ENCODE peak calls at places on chromosomes 16 and 17, in four cellular contexts. A is pancreas, D is fibroblast of lung, P is epithelial cell of esophagus. F is an unnamed sample.

GRCh38 chr17:82077617-82078358 is 12.2 kb upstream of the DUS1L start:
- DNase-seq in P (no peak), A (no peak), D (no peak), F (no peak)

GRCh38 chr16:397736-398332 is 835 bp downstream of the NME4 start:
- DNase-seq in D (peak; percentile 73), A (peak; percentile 78), P (peak; percentile 63), F (peak; percentile 24)

GRCh38 chr16:58029410-58029809 is 3.9 kb downstream of the MMP15 start:
- DNase-seq in A (no peak), D (no peak), P (no peak), F (no peak)

GRCh38 chr17:79087428-79088143 is 13.0 kb downstream of the ENGASE start:
- DNase-seq in A (peak; percentile 40), P (peak; percentile 57), D (peak; percentile 39), F (no peak)

GRCh38 chr16:30183961-30184429 is 593 bp downstream of the CORO1A start:
- DNase-seq in A (no peak), D (no peak), P (no peak), F (no peak)

GRCh38 chr16:84052071-84052622 is 9.6 kb upstream of the SLC38A8 start:
- DNase-seq in D (no peak), A (no peak), P (no peak), F (no peak)

GRCh38 chr16:30984669-30985400 is at the start of gene HSD3B7:
- DNase-seq in P (peak; percentile 78), D (peak; percentile 79), A (peak; percentile 88), F (peak; percentile 41)

GRCh38 chr17:45320931-45321461 is 4.2 kb upstream of the MAP3K14 start:
- DNase-seq in D (peak; percentile 97), P (peak; percentile 79), A (no peak), F (peak; percentile 83)

GRCh38 chr17:19238167-19238505 is 970 bp downstream of the EPN2 start:
- DNase-seq in A (peak; percentile 36), P (peak; percentile 31), D (no peak), F (no peak)

GRCh38 chr17:69525920-69526841 is 111.7 kb downstream of the MAP2K6 start:
- DNase-seq in D (peak; percentile 79), P (peak; percentile 72), A (peak; percentile 55), F (peak; percentile 35)

GRCh38 chr16:86854058-86854621 is 275.8 kb downstream of the FOXL1 start:
- DNase-seq in D (peak; percentile 89), A (no peak), P (no peak), F (peak; percentile 90)

GRCh38 chr16:47037396-47037745 is 63.9 kb upstream of the DNAJA2 start:
- DNase-seq in D (no peak), A (no peak), P (no peak), F (no peak)

GRCh38 chr16:84158455-84158854 is 13.3 kb downstream of the DNAAF1 start:
- DNase-seq in D (no peak), A (no peak), P (no peak), F (no peak)

GRCh38 chr17:57708401-57708800 is 36.7 kb downstream of the CCDC182 start:
- DNase-seq in A (no peak), P (no peak), D (no peak), F (no peak)

GRCh38 chr16:48381201-48381600 is 4.0 kb downstream of the SIAH1 start:
- DNase-seq in D (peak; percentile 40), P (no peak), A (no peak), F (no peak)

GRCh38 chr16:373848-374615 is 3.7 kb upstream of the MRPL28 start:
- DNase-seq in D (no peak), A (peak; percentile 7), P (no peak), F (no peak)

GRCh38 chr16:1530883-1531637 is 2.4 kb upstream of the TMEM204 start:
- DNase-seq in P (peak; percentile 24), D (peak; percentile 44), A (no peak), F (peak; percentile 81)

GRCh38 chr16:68528686-68529379 is 10.3 kb upstream of the ZFP90 start:
- DNase-seq in D (peak; percentile 71), A (peak; percentile 80), P (peak; percentile 85), F (peak; percentile 48)

GRCh38 chr17:71639865-71640264 is 481.0 kb upstream of the SOX9 start:
- DNase-seq in D (no peak), P (no peak), A (no peak), F (no peak)

GRCh38 chr17:65055708-65056638 is 567 bp downstream of the GNA13 start:
- DNase-seq in D (peak; percentile 43), P (peak; percentile 38), A (peak; percentile 54), F (no peak)

GRCh38 chr17:47714773-47715396 is 18.2 kb upstream of the TBX21 start:
- DNase-seq in A (no peak), D (no peak), P (no peak), F (no peak)

GRCh38 chr17:4333041-4333440 is 33.4 kb downstream of the UBE2G1 start:
- DNase-seq in P (no peak), D (no peak), A (no peak), F (no peak)

GRCh38 chr16:19517424-19518089 is 4.3 kb downstream of the GDE1 start:
- DNase-seq in D (peak; percentile 45), A (no peak), P (peak; percentile 95), F (peak; percentile 10)

GRCh38 chr17:82320956-82321927 is 3.8 kb upstream of the CD7 start:
- DNase-seq in P (peak; percentile 24), A (no peak), D (no peak), F (no peak)

GRCh38 chr17:28372945-28373274 is 1.4 kb downstream of the SARM1 start:
- DNase-seq in D (no peak), P (no peak), A (no peak), F (no peak)

GRCh38 chr17:1186923-1187771 is 7.4 kb upstream of the ABR start:
- DNase-seq in D (peak; percentile 89), P (peak; percentile 83), A (peak; percentile 78), F (peak; percentile 71)

GRCh38 chr17:81923302-81924260 is 4.0 kb downstream of the MAFG start:
- DNase-seq in A (peak; percentile 49), P (peak; percentile 81), D (peak; percentile 79), F (no peak)

GRCh38 chr16:58299757-58300349 is 5.0 kb upstream of the PRSS54 start:
- DNase-seq in P (peak; percentile 21), A (no peak), D (peak; percentile 16), F (no peak)

GRCh38 chr16:85686912-85687591 is 1.7 kb downstream of the GINS2 start:
- DNase-seq in D (no peak), P (no peak), A (no peak), F (no peak)

GRCh38 chr17:74759941-74760340 is 11.5 kb downstream of the NHERF1 start:
- DNase-seq in A (peak; percentile 64), P (peak; percentile 88), D (no peak), F (no peak)

GRCh38 chr16:180921-181667 is 835 bp downstream of the HBQ1 start:
- DNase-seq in P (peak; percentile 73), D (peak; percentile 57), A (peak; percentile 60), F (no peak)

DNA sequence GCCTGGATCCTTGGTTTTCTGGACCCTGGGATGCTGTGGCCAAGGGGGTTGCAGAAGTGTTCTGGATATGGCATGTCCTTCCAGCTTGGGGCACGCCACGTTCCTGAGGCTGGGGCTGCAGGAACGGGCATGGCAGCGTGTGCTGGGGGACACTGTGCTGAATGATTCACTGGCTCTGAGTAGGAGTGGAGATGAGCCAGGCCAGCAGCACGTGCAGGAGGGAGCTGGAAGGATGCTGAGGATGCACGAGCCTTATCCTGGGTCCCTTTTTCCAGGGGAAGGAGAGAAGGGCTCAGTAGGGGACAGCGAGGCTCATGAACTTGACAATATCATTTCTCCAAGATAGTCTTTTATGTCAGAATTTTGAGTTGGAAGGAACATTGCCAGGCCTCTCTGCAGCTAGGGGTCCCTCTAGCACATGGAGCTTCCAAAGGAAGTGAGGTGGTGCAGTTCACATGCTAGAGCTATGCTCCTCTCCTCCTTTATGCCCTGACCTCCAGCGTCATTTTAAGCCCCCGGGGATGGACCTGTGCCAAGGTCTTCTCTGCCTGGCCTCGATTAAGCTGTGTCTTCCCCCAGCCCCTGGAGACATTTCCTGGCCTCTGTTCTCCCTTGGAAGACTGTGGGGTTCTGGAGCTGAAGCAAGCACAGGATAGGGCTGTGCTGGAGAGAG is 125.9 kb downstream of the OR1D5 start:
- DNase-seq in D (peak; percentile 44), P (no peak), A (no peak), F (no peak)
- TF ChIP-seq CTCF in D (peak; percentile 46), P (no peak), A (no peak), F (peak; percentile 30)

DNA sequence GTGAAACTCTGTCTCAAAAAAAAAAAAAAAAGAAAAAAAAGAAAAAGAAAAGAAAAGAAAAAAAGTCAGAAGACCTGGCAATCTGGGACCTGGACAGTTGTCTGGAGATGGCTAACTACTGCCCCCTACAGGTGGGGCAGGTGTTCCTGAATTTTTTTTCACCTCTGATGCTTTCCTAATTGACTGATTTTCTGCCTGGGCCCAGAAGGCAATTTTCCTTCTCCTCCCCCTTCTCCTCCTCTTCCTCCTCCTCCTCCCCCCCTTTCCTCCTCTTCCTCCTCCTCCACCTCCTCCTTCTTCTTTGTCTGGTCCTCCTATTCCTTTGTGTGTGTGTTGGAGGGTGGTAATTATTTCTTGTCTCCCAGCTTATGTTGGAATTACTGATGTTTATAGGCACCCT is 26.7 kb downstream of the IRX5 start:
- DNase-seq in D (no peak), A (peak; percentile 11), P (peak; percentile 67), F (no peak)
- TF ChIP-seq CTCF in D (peak; percentile 33), A (peak; percentile 38), P (peak; percentile 64), F (peak; percentile 33)

GRCh38 chr16:88697831-88698693 is 8.1 kb downstream of the RNF166 start:
- DNase-seq in P (peak; percentile 33), D (no peak), A (no peak), F (no peak)
- TF ChIP-seq CTCF in P (peak; percentile 44), D (peak; percentile 17), A (no peak), F (no peak)

DNA sequence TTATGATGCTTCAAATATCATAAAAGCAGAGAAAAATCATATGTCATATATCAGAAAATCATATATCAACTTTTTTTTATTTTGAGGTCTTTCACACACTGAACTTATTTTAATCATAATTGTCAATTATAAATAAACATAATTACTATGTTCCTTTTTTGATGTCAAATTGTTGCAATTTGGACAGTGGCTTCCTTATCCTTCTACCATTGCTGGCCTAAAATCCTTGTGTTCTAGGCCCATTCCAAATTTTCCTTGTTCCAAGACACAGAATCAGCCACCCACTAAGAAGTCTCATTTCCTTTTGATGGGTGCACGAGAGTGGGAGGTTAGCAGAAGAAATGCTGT is 28.9 kb downstream of the G6PC1 start:
- DNase-seq in P (no peak), A (no peak), D (no peak), F (no peak)
- TF ChIP-seq CTCF in P (no peak), A (peak; percentile 2), D (no peak), F (no peak)

F was measured in AG09319.